ENCODE peak calls at places on chromosomes 6 and 20, in six cellular contexts. One of them, this sample, is unnamed.

GRCh38 chr6:166029506-166029905 is 138.1 kb downstream of the TBXT start:
- DNase-seq in kidney: no peak
- DNase-seq in fibroblast of lung: no peak
- DNase-seq in mesenchymal stem cell: peak
- DNase-seq in HepG2: no peak
- DNase-seq in MM.1S: no peak
- DNase-seq in this sample: no peak

GRCh38 chr20:5614506-5614905 is 135.7 kb upstream of the SHLD1 start:
- DNase-seq in fibroblast of lung: no peak
- DNase-seq in mesenchymal stem cell: no peak
- DNase-seq in kidney: no peak
- DNase-seq in HepG2: peak
- DNase-seq in MM.1S: no peak
- DNase-seq in this sample: no peak

GRCh38 chr6:37130704-37131103 is 39.2 kb upstream of the PIM1 start:
- DNase-seq in HepG2: peak
- DNase-seq in fibroblast of lung: peak
- DNase-seq in kidney: peak
- DNase-seq in mesenchymal stem cell: peak
- DNase-seq in MM.1S: no peak
- DNase-seq in this sample: peak

GRCh38 chr6:127520061-127520460 is 926 bp upstream of the MTCL3 start:
- DNase-seq in MM.1S: peak
- DNase-seq in kidney: no peak
- DNase-seq in mesenchymal stem cell: peak
- DNase-seq in fibroblast of lung: peak
- DNase-seq in HepG2: no peak
- DNase-seq in this sample: no peak

GRCh38 chr20:24100370-24101011 is 111.9 kb upstream of the GGTLC1 start:
- DNase-seq in mesenchymal stem cell: peak
- DNase-seq in MM.1S: peak
- DNase-seq in kidney: no peak
- DNase-seq in fibroblast of lung: peak
- DNase-seq in HepG2: peak
- DNase-seq in this sample: peak

GRCh38 chr6:71444222-71444621 is 155.6 kb downstream of the OGFRL1 start:
- DNase-seq in HepG2: peak
- DNase-seq in MM.1S: no peak
- DNase-seq in mesenchymal stem cell: no peak
- DNase-seq in fibroblast of lung: no peak
- DNase-seq in kidney: no peak
- DNase-seq in this sample: no peak

GRCh38 chr6:131828946-131829345 is 21.1 kb downstream of the ENPP1 start:
- DNase-seq in MM.1S: no peak
- DNase-seq in fibroblast of lung: no peak
- DNase-seq in mesenchymal stem cell: no peak
- DNase-seq in kidney: no peak
- DNase-seq in HepG2: no peak
- DNase-seq in this sample: no peak

GRCh38 chr6:159633196-159633595 is 59.8 kb downstream of the SOD2 start:
- DNase-seq in kidney: no peak
- DNase-seq in mesenchymal stem cell: peak
- DNase-seq in HepG2: peak
- DNase-seq in MM.1S: peak
- DNase-seq in fibroblast of lung: peak
- DNase-seq in this sample: no peak

GRCh38 chr20:24381886-24382285 is 87.5 kb upstream of the SYNDIG1 start:
- DNase-seq in MM.1S: no peak
- DNase-seq in mesenchymal stem cell: no peak
- DNase-seq in fibroblast of lung: no peak
- DNase-seq in kidney: no peak
- DNase-seq in HepG2: no peak
- DNase-seq in this sample: no peak

GRCh38 chr20:57400821-57401564 is 9.8 kb downstream of the RBM38 start:
- DNase-seq in MM.1S: peak
- DNase-seq in mesenchymal stem cell: no peak
- DNase-seq in fibroblast of lung: no peak
- DNase-seq in HepG2: no peak
- DNase-seq in kidney: peak
- DNase-seq in this sample: no peak

GRCh38 chr6:132214716-132215115 is 186.6 kb downstream of the MOXD1 start:
- DNase-seq in HepG2: no peak
- DNase-seq in MM.1S: no peak
- DNase-seq in kidney: peak
- DNase-seq in fibroblast of lung: no peak
- DNase-seq in mesenchymal stem cell: no peak
- DNase-seq in this sample: no peak

GRCh38 chr20:38092260-38092857 is 58.8 kb downstream of the RPRD1B start:
- DNase-seq in mesenchymal stem cell: peak
- DNase-seq in fibroblast of lung: no peak
- DNase-seq in MM.1S: no peak
- DNase-seq in HepG2: no peak
- DNase-seq in kidney: no peak
- DNase-seq in this sample: no peak

GRCh38 chr6:39657355-39657754 is 67.9 kb downstream of the KIF6 start:
- DNase-seq in kidney: no peak
- DNase-seq in MM.1S: no peak
- DNase-seq in mesenchymal stem cell: no peak
- DNase-seq in fibroblast of lung: no peak
- DNase-seq in HepG2: no peak
- DNase-seq in this sample: no peak

GRCh38 chr6:20906938-20907337 is 372.7 kb downstream of the CDKAL1 start:
- DNase-seq in MM.1S: no peak
- DNase-seq in fibroblast of lung: peak
- DNase-seq in mesenchymal stem cell: peak
- DNase-seq in HepG2: no peak
- DNase-seq in kidney: no peak
- DNase-seq in this sample: no peak

GRCh38 chr6:39821014-39821738 is 29.0 kb downstream of the DAAM2 start:
- DNase-seq in fibroblast of lung: no peak
- DNase-seq in HepG2: no peak
- DNase-seq in mesenchymal stem cell: no peak
- DNase-seq in kidney: no peak
- DNase-seq in MM.1S: no peak
- DNase-seq in this sample: no peak

GRCh38 chr20:23093613-23094012 is 7.5 kb upstream of the CD93 start:
- DNase-seq in kidney: peak
- DNase-seq in HepG2: no peak
- DNase-seq in fibroblast of lung: no peak
- DNase-seq in mesenchymal stem cell: no peak
- DNase-seq in MM.1S: no peak
- DNase-seq in this sample: no peak

GRCh38 chr20:36269507-36269906 is 33.2 kb downstream of the AAR2 start:
- DNase-seq in fibroblast of lung: no peak
- DNase-seq in HepG2: no peak
- DNase-seq in mesenchymal stem cell: no peak
- DNase-seq in MM.1S: no peak
- DNase-seq in kidney: no peak
- DNase-seq in this sample: no peak

GRCh38 chr6:164854526-164854925 is 454.9 kb downstream of the C6orf118 start:
- DNase-seq in kidney: no peak
- DNase-seq in mesenchymal stem cell: no peak
- DNase-seq in HepG2: no peak
- DNase-seq in MM.1S: no peak
- DNase-seq in fibroblast of lung: no peak
- DNase-seq in this sample: no peak

GRCh38 chr6:53728570-53729194 is 63.1 kb upstream of the KLHL31 start:
- DNase-seq in HepG2: peak
- DNase-seq in MM.1S: peak
- DNase-seq in fibroblast of lung: peak
- DNase-seq in kidney: no peak
- DNase-seq in mesenchymal stem cell: peak
- DNase-seq in this sample: peak

GRCh38 chr20:36744764-36745191 is 1.1 kb downstream of the NDRG3 start:
- DNase-seq in kidney: no peak
- DNase-seq in fibroblast of lung: no peak
- DNase-seq in mesenchymal stem cell: no peak
- DNase-seq in HepG2: no peak
- DNase-seq in MM.1S: no peak
- DNase-seq in this sample: no peak

GRCh38 chr6:132703936-132704335 is 9.9 kb downstream of the VNN1 start:
- DNase-seq in MM.1S: no peak
- DNase-seq in kidney: no peak
- DNase-seq in fibroblast of lung: peak
- DNase-seq in mesenchymal stem cell: peak
- DNase-seq in HepG2: no peak
- DNase-seq in this sample: no peak

GRCh38 chr6:167350322-167350721 is 25.4 kb downstream of the TTLL2 start:
- DNase-seq in fibroblast of lung: no peak
- DNase-seq in HepG2: no peak
- DNase-seq in kidney: peak
- DNase-seq in MM.1S: no peak
- DNase-seq in mesenchymal stem cell: no peak
- DNase-seq in this sample: peak

GRCh38 chr20:53899351-53900167 is 170.8 kb downstream of the BCAS1 start:
- DNase-seq in mesenchymal stem cell: peak
- DNase-seq in kidney: no peak
- DNase-seq in HepG2: no peak
- DNase-seq in MM.1S: peak
- DNase-seq in fibroblast of lung: peak
- DNase-seq in this sample: peak

GRCh38 chr6:111819458-111819857 is 53.8 kb downstream of the FYN start:
- DNase-seq in mesenchymal stem cell: no peak
- DNase-seq in kidney: no peak
- DNase-seq in HepG2: no peak
- DNase-seq in fibroblast of lung: no peak
- DNase-seq in MM.1S: no peak
- DNase-seq in this sample: no peak

GRCh38 chr6:111825439-111825838 is 47.8 kb downstream of the FYN start:
- DNase-seq in fibroblast of lung: no peak
- DNase-seq in mesenchymal stem cell: no peak
- DNase-seq in MM.1S: no peak
- DNase-seq in HepG2: no peak
- DNase-seq in kidney: no peak
- DNase-seq in this sample: no peak

GRCh38 chr6:111823012-111823411 is 50.2 kb downstream of the FYN start:
- DNase-seq in kidney: no peak
- DNase-seq in HepG2: no peak
- DNase-seq in MM.1S: no peak
- DNase-seq in fibroblast of lung: no peak
- DNase-seq in mesenchymal stem cell: no peak
- DNase-seq in this sample: no peak

GRCh38 chr6:111824608-111825337 is 48.5 kb downstream of the FYN start:
- DNase-seq in fibroblast of lung: no peak
- DNase-seq in HepG2: no peak
- DNase-seq in MM.1S: peak
- DNase-seq in mesenchymal stem cell: no peak
- DNase-seq in kidney: no peak
- DNase-seq in this sample: no peak

DNA sequence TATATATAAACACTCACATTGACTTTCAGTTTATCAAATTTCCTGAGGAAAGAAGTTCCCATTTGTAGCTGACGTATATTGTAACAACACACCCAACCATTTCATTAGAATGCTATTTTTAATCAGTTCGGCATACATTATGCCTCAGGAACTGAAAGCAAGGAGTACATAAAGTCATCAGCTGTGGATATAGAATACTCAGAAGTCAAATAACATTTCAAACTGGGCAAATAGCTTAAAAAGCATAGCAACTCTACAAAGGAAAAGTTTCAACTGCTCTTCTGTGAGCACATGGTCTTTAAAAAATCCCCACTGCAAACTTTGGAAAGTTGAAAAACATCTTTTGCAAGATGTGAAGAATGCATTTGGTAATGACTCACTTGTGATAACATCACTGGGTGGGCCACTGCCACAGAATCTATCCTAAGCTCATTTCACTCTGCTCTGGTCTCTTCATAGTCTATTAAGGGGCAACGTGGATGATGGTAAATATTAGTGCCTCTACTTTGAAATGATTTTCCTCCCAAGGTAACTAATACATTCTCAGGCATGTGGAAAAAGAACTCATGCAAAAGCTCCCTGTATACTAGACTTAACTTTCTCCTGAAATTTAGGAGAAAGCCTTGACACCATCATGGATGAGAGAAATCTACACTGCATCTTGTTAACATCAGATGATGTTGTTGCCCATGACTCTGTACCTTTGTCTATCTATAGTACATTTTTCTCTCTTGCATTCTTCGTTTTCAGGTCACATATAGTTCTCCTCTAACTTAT is 49.2 kb downstream of the FYN start:
- DNase-seq in fibroblast of lung: peak
- DNase-seq in MM.1S: no peak
- DNase-seq in kidney: no peak
- DNase-seq in mesenchymal stem cell: peak
- DNase-seq in HepG2: peak
- DNase-seq in this sample: no peak
- H3K9ac ChIP-seq in fibroblast of lung: no peak
- H3K9ac ChIP-seq in MM.1S: no peak
- H3K9ac ChIP-seq in kidney: no peak
- H3K9ac ChIP-seq in mesenchymal stem cell: peak
- H3K9ac ChIP-seq in HepG2: no peak
- H3K9ac ChIP-seq in this sample: no peak

DNA sequence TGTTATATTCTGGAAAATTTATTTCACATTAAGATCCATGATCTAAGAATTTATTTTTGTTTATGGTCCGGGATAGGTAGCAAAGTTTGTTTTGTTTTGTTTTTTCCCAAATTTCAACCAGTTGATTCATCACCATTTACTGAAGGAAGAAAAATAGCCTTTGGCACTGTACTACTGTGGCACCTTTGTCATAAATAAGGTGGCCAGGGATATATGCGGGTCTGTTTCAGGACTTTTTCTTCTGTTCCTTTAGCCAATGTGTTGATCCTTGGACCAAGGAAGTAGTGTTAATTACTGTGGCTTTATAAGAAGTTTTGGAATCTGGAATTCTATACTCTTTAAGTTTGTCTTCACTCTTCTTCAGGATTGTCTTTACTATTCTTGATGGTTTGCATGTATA is 171.7 kb downstream of the FAXC start:
- DNase-seq in mesenchymal stem cell: no peak
- DNase-seq in fibroblast of lung: no peak
- DNase-seq in MM.1S: no peak
- DNase-seq in HepG2: no peak
- DNase-seq in kidney: no peak
- DNase-seq in this sample: no peak
- H3K27ac ChIP-seq in mesenchymal stem cell: no peak
- H3K27ac ChIP-seq in fibroblast of lung: no peak
- H3K27ac ChIP-seq in MM.1S: no peak
- H3K27ac ChIP-seq in HepG2: no peak
- H3K27ac ChIP-seq in kidney: no peak
- H3K27ac ChIP-seq in this sample: no peak

GRCh38 chr20:47353697-47354387 is 2.7 kb downstream of the ZMYND8 start:
- DNase-seq in fibroblast of lung: peak
- DNase-seq in kidney: no peak
- DNase-seq in MM.1S: peak
- DNase-seq in HepG2: no peak
- DNase-seq in mesenchymal stem cell: peak
- DNase-seq in this sample: no peak
- H3K9ac ChIP-seq in fibroblast of lung: no peak
- H3K9ac ChIP-seq in kidney: no peak
- H3K9ac ChIP-seq in MM.1S: peak
- H3K9ac ChIP-seq in HepG2: peak
- H3K9ac ChIP-seq in mesenchymal stem cell: peak
- H3K9ac ChIP-seq in this sample: peak

DNA sequence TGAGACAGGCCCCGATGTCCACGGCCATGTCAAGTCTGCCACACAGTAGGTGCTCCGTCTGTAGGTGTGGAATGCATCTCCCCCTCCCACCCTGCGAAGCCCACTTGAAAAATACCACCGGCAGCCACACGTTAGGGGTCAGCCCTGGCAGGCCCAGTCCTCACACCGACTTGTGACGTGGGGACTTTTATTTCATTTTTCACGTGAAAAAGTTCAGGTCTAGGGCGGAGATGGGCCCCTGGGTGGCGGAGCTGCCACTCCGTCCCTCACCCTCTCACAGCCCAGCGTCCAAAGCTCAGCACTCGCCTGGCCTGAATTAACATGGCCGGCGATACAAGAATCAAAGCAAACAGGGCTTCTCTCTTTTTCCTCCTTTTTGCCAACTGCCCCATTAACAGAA is 3.8 kb upstream of the TUBB1 start:
- DNase-seq in kidney: no peak
- DNase-seq in mesenchymal stem cell: no peak
- DNase-seq in MM.1S: no peak
- DNase-seq in fibroblast of lung: no peak
- DNase-seq in HepG2: no peak
- DNase-seq in this sample: no peak
- H3K27ac ChIP-seq in kidney: no peak
- H3K27ac ChIP-seq in mesenchymal stem cell: no peak
- H3K27ac ChIP-seq in MM.1S: no peak
- H3K27ac ChIP-seq in fibroblast of lung: no peak
- H3K27ac ChIP-seq in HepG2: peak
- H3K27ac ChIP-seq in this sample: no peak

This sample was measured in colonic mucosa.